ENCODE peak calls at places on chromosomes 5 and 9, in six cellular contexts. L is T follicular helper cell, Z is fibroblast of the aortic adventitia, T is WTC11, V is kidney glomerular epithelial cell, I is MCF 10A. G is an unnamed sample.

GRCh38 chr5:179803651-179804598 is 2.7 kb downstream of the MGAT4B start:
- DNase-seq in L (no peak), Z (no peak), T (no peak), V (peak; percentile 36), I (no peak), G (no peak)

GRCh38 chr5:44862808-44863207 is 54.1 kb downstream of the MRPS30 start:
- DNase-seq in L (no peak), Z (peak; percentile 15), T (no peak), V (peak; percentile 57), I (peak; percentile 36), G (peak; percentile 4)

GRCh38 chr9:137307255-137308101 is 5.4 kb upstream of the NRARP start:
- DNase-seq in L (no peak), Z (no peak), T (peak; percentile 73), V (no peak), I (no peak), G (peak; percentile 25)

GRCh38 chr5:12526113-12526512 is 621.9 kb upstream of the CTNND2 start:
- DNase-seq in L (no peak), Z (no peak), T (no peak), V (no peak), I (peak; percentile 40), G (peak; percentile 2)

GRCh38 chr9:96056221-96056620 is 180.7 kb downstream of the ERCC6L2 start:
- DNase-seq in L (no peak), Z (no peak), T (no peak), V (no peak), I (no peak), G (no peak)

GRCh38 chr9:33817327-33818166 is 587 bp downstream of the UBE2R2 start:
- DNase-seq in L (peak; percentile 39), Z (peak; percentile 68), T (peak; percentile 62), V (peak; percentile 66), I (peak; percentile 55), G (peak; percentile 76)

GRCh38 chr5:127419007-127419406 is 98.4 kb upstream of the PRRC1 start:
- DNase-seq in L (no peak), Z (no peak), T (no peak), V (no peak), I (no peak), G (no peak)

GRCh38 chr5:142826741-142827492 is 56.7 kb downstream of the ARHGAP26 start:
- DNase-seq in L (no peak), Z (peak; percentile 79), T (no peak), V (peak; percentile 72), I (peak; percentile 83), G (peak; percentile 28)

GRCh38 chr9:37300620-37301368 is 121.7 kb upstream of the GRHPR start:
- DNase-seq in L (no peak), Z (peak; percentile 47), T (no peak), V (no peak), I (peak; percentile 53), G (no peak)

GRCh38 chr9:136606687-136607333 is 55.9 kb upstream of the EGFL7 start:
- DNase-seq in L (no peak), Z (no peak), T (no peak), V (no peak), I (no peak), G (no peak)

GRCh38 chr5:6900247-6900646 is 187.0 kb downstream of the TENT4A start:
- DNase-seq in L (no peak), Z (no peak), T (no peak), V (no peak), I (no peak), G (no peak)

GRCh38 chr5:172688735-172689572 is 47.9 kb downstream of the NEURL1B start:
- DNase-seq in L (no peak), Z (peak; percentile 65), T (no peak), V (no peak), I (no peak), G (no peak)

GRCh38 chr9:100083448-100084144 is 15.2 kb downstream of the ERP44 start:
- DNase-seq in L (no peak), Z (no peak), T (no peak), V (no peak), I (no peak), G (no peak)

GRCh38 chr5:136420168-136420916 is 55.0 kb upstream of the TRPC7 start:
- DNase-seq in L (no peak), Z (no peak), T (no peak), V (no peak), I (no peak), G (no peak)

GRCh38 chr9:125889524-125890473 is 142.6 kb downstream of the PBX3 start:
- DNase-seq in L (peak; percentile 30), Z (peak; percentile 84), T (peak; percentile 68), V (peak; percentile 26), I (peak; percentile 21), G (peak; percentile 57)

GRCh38 chr5:168086104-168086610 is 205.3 kb upstream of the WWC1 start:
- DNase-seq in L (no peak), Z (no peak), T (no peak), V (peak; percentile 92), I (peak; percentile 84), G (peak; percentile 64)

GRCh38 chr5:3595102-3595961 is at the start of gene IRX1:
- DNase-seq in L (no peak), Z (peak; percentile 26), T (peak; percentile 73), V (no peak), I (peak; percentile 80), G (no peak)

GRCh38 chr5:38783011-38783551 is 62.7 kb upstream of the OSMR start:
- DNase-seq in L (no peak), Z (peak; percentile 97), T (no peak), V (peak; percentile 100), I (peak; percentile 85), G (peak; percentile 93)

GRCh38 chr9:132669329-132669635 is 501 bp downstream of the DDX31 start:
- DNase-seq in L (no peak), Z (no peak), T (no peak), V (no peak), I (no peak), G (no peak)

GRCh38 chr5:178081571-178082244 is 31.6 kb upstream of the N4BP3 start:
- DNase-seq in L (no peak), Z (no peak), T (no peak), V (no peak), I (peak; percentile 48), G (no peak)

GRCh38 chr9:71285191-71285656 is 163.8 kb upstream of the TRPM3 start:
- DNase-seq in L (no peak), Z (peak; percentile 77), T (peak; percentile 24), V (peak; percentile 79), I (peak; percentile 74), G (peak; percentile 66)

G was measured in fibroblast of villous mesenchyme.